ENCODE peak calls at places on chromosomes 7 and 10, in seven cellular contexts. L, Z, R, I, P, S and C are unnamed samples.

GRCh38 chr10:5943536-5943935 is 33.8 kb downstream of the IL15RA start:
- DNase-seq in I (peak; percentile 59), P (no peak), S (peak; percentile 60), R (peak; percentile 79), L (no peak), Z (no peak), C (no peak)

GRCh38 chr10:120422459-120422858 is 34.6 kb upstream of the PLPP4 start:
- DNase-seq in P (no peak), I (peak; percentile 52), R (no peak), L (no peak), S (no peak), Z (no peak), C (no peak)

GRCh38 chr10:64011871-64012714 is 490.9 kb downstream of the REEP3 start:
- DNase-seq in I (no peak), L (no peak), P (no peak), S (no peak), R (no peak), Z (peak; percentile 36), C (no peak)

GRCh38 chr10:31707578-31708411 is 220.8 kb downstream of the ARHGAP12 start:
- DNase-seq in L (no peak), S (peak; percentile 59), P (peak; percentile 32), I (peak; percentile 77), R (no peak), Z (peak; percentile 59), C (peak; percentile 81)

GRCh38 chr10:127833804-127834203 is 58.9 kb downstream of the CLRN3 start:
- DNase-seq in I (no peak), L (no peak), Z (no peak), P (no peak), R (no peak), S (no peak), C (no peak)

GRCh38 chr7:112596981-112597380 is 116.2 kb downstream of the LSMEM1 start:
- DNase-seq in Z (no peak), L (no peak), I (no peak), P (no peak), R (no peak), S (no peak), C (no peak)

GRCh38 chr10:22479419-22479818 is 134.1 kb downstream of the SPAG6 start:
- DNase-seq in L (no peak), I (no peak), Z (peak; percentile 30), R (no peak), S (no peak), P (no peak), C (no peak)

GRCh38 chr7:44767912-44768662 is 19.4 kb downstream of the ZMIZ2 start:
- DNase-seq in S (peak; percentile 52), Z (peak; percentile 72), I (peak; percentile 77), R (peak; percentile 50), P (no peak), L (no peak), C (no peak)

GRCh38 chr10:51522858-51523257 is 176.5 kb downstream of the CSTF2T start:
- DNase-seq in L (no peak), I (no peak), S (no peak), R (no peak), P (no peak), Z (no peak), C (no peak)

GRCh38 chr10:127922206-127922605 is 15.3 kb downstream of the PTPRE start:
- DNase-seq in P (no peak), S (no peak), Z (no peak), I (no peak), R (no peak), L (no peak), C (no peak)

GRCh38 chr7:97006146-97006950 is 995 bp downstream of the DLX6 start:
- DNase-seq in P (no peak), L (peak; percentile 13), I (peak; percentile 1), Z (peak; percentile 79), R (peak; percentile 91), S (no peak), C (no peak)

GRCh38 chr7:52249741-52250140 is 785.7 kb upstream of the POM121L12 start:
- DNase-seq in L (no peak), S (no peak), Z (no peak), I (no peak), P (no peak), R (no peak), C (no peak)

GRCh38 chr10:122348951-122349361 is 25.6 kb upstream of the PLEKHA1 start:
- DNase-seq in S (no peak), Z (no peak), L (no peak), I (no peak), P (no peak), R (no peak), C (no peak)

GRCh38 chr7:109751241-109751640 is 1181.6 kb downstream of the DNAJB9 start:
- DNase-seq in I (peak; percentile 7), S (no peak), R (no peak), Z (no peak), P (no peak), L (no peak), C (no peak)

GRCh38 chr10:31749293-31749692 is 179.3 kb downstream of the ARHGAP12 start:
- DNase-seq in Z (peak; percentile 87), R (peak; percentile 41), S (no peak), P (no peak), I (peak; percentile 46), L (peak; percentile 56), C (peak; percentile 37)

GRCh38 chr7:37191797-37192196 is 256.9 kb downstream of the ELMO1 start:
- DNase-seq in R (no peak), Z (no peak), L (no peak), P (no peak), S (no peak), I (no peak), C (no peak)

GRCh38 chr10:124220547-124220946 is 127.1 kb upstream of the CHST15 start:
- DNase-seq in I (no peak), Z (no peak), R (no peak), L (no peak), P (no peak), S (no peak), C (no peak)

GRCh38 chr7:27392477-27392876 is 149.9 kb downstream of the EVX1 start:
- DNase-seq in I (no peak), L (no peak), R (no peak), S (no peak), P (no peak), Z (no peak), C (no peak)

GRCh38 chr7:77262311-77262710 is 62.7 kb upstream of the FGL2 start:
- DNase-seq in Z (no peak), L (no peak), R (no peak), I (no peak), P (no peak), S (no peak), C (no peak)

GRCh38 chr7:74083928-74084721 is 521 bp downstream of the LIMK1 start:
- DNase-seq in R (peak; percentile 94), S (no peak), P (no peak), L (peak; percentile 52), I (peak; percentile 59), Z (peak; percentile 64), C (peak; percentile 75)

GRCh38 chr10:31622993-31623392 is 304.0 kb downstream of the ZEB1 start:
- DNase-seq in P (no peak), S (peak; percentile 37), Z (no peak), I (peak; percentile 73), L (no peak), R (no peak), C (no peak)

GRCh38 chr10:29535012-29535777 is 99.6 kb downstream of the SVIL start:
- DNase-seq in P (no peak), S (no peak), Z (peak; percentile 85), I (peak; percentile 88), L (no peak), R (peak; percentile 78), C (no peak)